ENCODE peak calls at places on chromosomes 11 and 22, in nine cellular contexts. O is PC-9, L is uterus, F is retinal pigment epithelial cell, V is stomach, U is NB4, B is AG09309, Y is adrenal gland, D is fibroblast of villous mesenchyme. C is an unnamed sample.

GRCh38 chr22:49492308-49492707 is 335.4 kb downstream of the BRD1 start:
- DNase-seq in O (no peak), L (no peak), F (no peak), V (no peak), U (no peak), B (no peak), Y (no peak), D (no peak), C (peak)

GRCh38 chr11:69388661-69389060 is 92.8 kb upstream of the LINC01488 start:
- DNase-seq in O (no peak), L (no peak), F (no peak), V (no peak), U (no peak), B (no peak), Y (no peak), D (no peak), C (no peak)

GRCh38 chr11:122095950-122096942 is 19.8 kb downstream of the BLID start:
- DNase-seq in O (no peak), L (no peak), F (no peak), V (no peak), U (no peak), B (no peak), Y (no peak), D (peak), C (no peak)

GRCh38 chr11:62646825-62647608 is 604 bp upstream of the GANAB start:
- DNase-seq in O (no peak), L (no peak), F (no peak), V (no peak), U (no peak), B (no peak), Y (no peak), D (no peak), C (no peak)

GRCh38 chr11:48900131-48900800 is 83.4 kb downstream of the TRIM51G start:
- DNase-seq in O (no peak), L (peak), F (no peak), V (no peak), U (no peak), B (no peak), Y (no peak), D (no peak), C (peak)

GRCh38 chr11:116691779-116692178 is 81.0 kb downstream of the BUD13 start:
- DNase-seq in O (peak), L (peak), F (no peak), V (peak), U (peak), B (no peak), Y (peak), D (peak), C (no peak)

GRCh38 chr22:45516923-45517675 is 14.4 kb downstream of the FBLN1 start:
- DNase-seq in O (peak), L (no peak), F (peak), V (no peak), U (no peak), B (no peak), Y (no peak), D (peak), C (no peak)

GRCh38 chr11:98736813-98737212 is 283.9 kb upstream of the CNTN5 start:
- DNase-seq in O (no peak), L (no peak), F (no peak), V (no peak), U (no peak), B (no peak), Y (no peak), D (no peak), C (no peak)

GRCh38 chr11:2940166-2940929 is 11.1 kb upstream of the PHLDA2 start:
- DNase-seq in O (peak), L (peak), F (no peak), V (peak), U (no peak), B (no peak), Y (no peak), D (peak), C (peak)

GRCh38 chr11:95821640-95822039 is 31.3 kb downstream of the CEP57 start:
- DNase-seq in O (no peak), L (no peak), F (no peak), V (no peak), U (no peak), B (peak), Y (no peak), D (peak), C (no peak)

GRCh38 chr11:7575841-7576451 is 62.1 kb downstream of the PPFIBP2 start:
- DNase-seq in O (peak), L (no peak), F (no peak), V (peak), U (peak), B (no peak), Y (no peak), D (no peak), C (peak)

GRCh38 chr11:77299528-77299993 is 1.9 kb downstream of the GDPD4 start:
- DNase-seq in O (peak), L (no peak), F (no peak), V (peak), U (no peak), B (no peak), Y (no peak), D (no peak), C (no peak)

DNA sequence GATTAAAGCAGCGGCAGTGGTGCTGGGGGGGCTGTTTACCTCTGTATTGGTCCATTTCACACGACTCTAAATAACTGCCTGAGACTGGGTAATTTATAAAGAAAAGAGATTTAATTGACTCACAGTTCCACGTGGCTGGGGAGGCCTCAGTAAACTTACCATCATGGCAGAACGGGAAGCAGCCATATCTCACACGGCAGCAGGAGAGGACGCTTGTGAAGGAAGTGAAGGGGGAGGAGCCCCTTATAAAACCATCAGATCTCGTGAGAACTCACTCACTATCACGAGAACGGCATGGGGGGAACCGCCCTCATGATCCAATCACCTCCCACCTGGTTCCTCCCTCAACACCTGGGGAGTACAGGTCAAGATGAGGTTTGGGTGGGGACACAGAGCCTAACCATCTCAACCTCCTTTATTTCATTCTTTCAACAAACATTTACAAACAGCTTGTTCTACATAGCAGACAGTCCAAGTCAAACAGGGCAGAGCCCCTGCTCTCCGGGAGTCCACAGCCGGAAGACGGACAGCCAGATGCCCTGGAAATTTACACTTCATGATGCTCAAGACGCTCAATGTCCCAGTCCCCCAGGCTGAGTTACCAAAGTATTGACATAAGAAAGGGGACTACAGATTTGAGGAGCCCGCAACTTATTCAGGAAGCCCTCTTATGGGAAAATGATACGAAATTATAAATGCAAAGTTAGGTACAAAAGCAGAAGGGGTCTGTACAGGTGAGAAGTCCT is 26.3 kb upstream of the HMGXB4 start:
- DNase-seq in O (peak), L (no peak), F (no peak), V (no peak), U (peak), B (no peak), Y (no peak), D (no peak), C (no peak)
- H3K4me3 ChIP-seq in O (peak), L (no peak), F (no peak), V (no peak), U (peak), B (no peak), Y (no peak), D (no peak), C (no peak)

DNA sequence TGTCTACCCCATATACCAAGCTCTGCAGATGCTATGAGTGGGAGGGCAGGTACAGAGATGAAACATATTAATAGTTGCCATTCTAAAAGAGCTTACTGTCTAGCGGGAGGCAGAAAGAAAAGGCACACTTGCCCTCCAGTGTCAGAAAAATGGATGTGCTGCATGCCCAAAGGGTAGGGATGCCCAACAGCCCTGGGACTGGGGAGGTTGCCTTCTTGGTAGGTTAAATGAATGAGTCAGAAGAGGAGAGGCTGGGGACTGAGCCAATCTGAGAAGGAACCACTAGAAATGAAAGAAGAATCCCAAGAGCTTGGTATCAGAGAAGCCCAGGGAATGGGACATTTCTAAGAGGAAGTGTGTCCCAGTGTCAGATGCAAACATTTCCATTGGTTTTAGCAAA is 1.2 kb downstream of the BIRC3 start:
- DNase-seq in O (no peak), L (no peak), F (no peak), V (peak), U (no peak), B (no peak), Y (no peak), D (no peak), C (no peak)
- TF ChIP-seq CTCF in O (no peak), L (no peak), F (no peak), V (no peak), U (no peak), B (no peak), Y (no peak), D (no peak), C (no peak)

DNA sequence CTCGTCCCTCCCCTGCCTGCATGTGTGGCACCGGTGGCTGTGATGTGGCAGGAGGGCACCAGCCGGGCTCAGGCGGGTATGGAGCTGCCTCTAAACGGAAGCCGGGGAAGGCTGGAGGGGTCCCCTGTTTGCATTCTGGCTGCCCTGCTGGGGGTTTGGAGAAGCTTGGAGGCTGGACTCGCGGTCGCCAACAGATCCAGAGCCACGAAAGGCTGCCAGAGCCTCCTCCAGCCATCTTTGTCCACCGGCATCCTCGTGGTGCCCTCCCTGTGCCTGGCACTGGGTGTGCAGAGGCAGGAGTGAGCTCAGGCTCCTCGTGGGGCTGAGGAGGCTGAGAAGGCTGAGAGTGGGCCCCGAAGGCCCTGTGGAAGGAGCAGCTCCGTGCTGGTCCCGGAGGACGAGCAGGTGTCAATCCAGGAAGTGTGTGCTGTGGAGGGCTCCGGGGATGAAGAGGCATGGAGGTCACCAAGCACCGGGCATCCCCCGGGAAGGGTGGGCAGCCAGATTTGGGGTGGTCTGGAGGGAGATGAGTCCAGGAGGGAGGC is 937 bp downstream of the KDELR3 start:
- DNase-seq in O (no peak), L (no peak), F (no peak), V (no peak), U (no peak), B (no peak), Y (no peak), D (no peak), C (no peak)
- H3K4me3 ChIP-seq in O (peak), L (peak), F (peak), V (peak), U (no peak), B (peak), Y (no peak), D (peak), C (peak)

GRCh38 chr11:44624761-44625221 is 59.3 kb downstream of the CD82 start:
- DNase-seq in O (no peak), L (no peak), F (no peak), V (peak), U (no peak), B (no peak), Y (no peak), D (no peak), C (peak)
- TF ChIP-seq CTCF in O (no peak), L (no peak), F (no peak), V (no peak), U (no peak), B (no peak), Y (no peak), D (no peak), C (no peak)

GRCh38 chr11:130023204-130023603 is 20.6 kb upstream of the PRDM10 start:
- DNase-seq in O (peak), L (no peak), F (no peak), V (no peak), U (no peak), B (no peak), Y (no peak), D (peak), C (no peak)
- H3K4me3 ChIP-seq in O (peak), L (no peak), F (no peak), V (no peak), U (no peak), B (no peak), Y (no peak), D (no peak), C (no peak)